ENCODE peak calls at places on chromosomes 6 and 20, in eight cellular contexts. L is psoas muscle; V is transverse colon; O is naive thymus-derived CD4-positive, alpha-beta T cell; B is mammary epithelial cell; S is adrenal gland; W is aorta; R is CD4-positive, alpha-beta memory T cell. I is an unnamed sample.
A peak's percentile ranks its signal among the peaks of the same experiment; 100 is the strongest.

GRCh38 chr20:57993738-57994431 is 234.6 kb downstream of the ANKRD60 start:
- DNase-seq in V (no peak), B (no peak), S (no peak), L (no peak), W (no peak), O (no peak), R (no peak), I (peak; percentile 44)

GRCh38 chr20:36155991-36156390 is 1.5 kb downstream of the EPB41L1 start:
- DNase-seq in R (no peak), W (no peak), O (no peak), B (no peak), L (no peak), S (no peak), V (no peak), I (no peak)

GRCh38 chr6:30682181-30683117 is 4.0 kb downstream of the PPP1R18 start:
- DNase-seq in B (peak; percentile 72), W (peak; percentile 94), S (peak; percentile 88), V (peak; percentile 89), R (peak; percentile 90), O (peak; percentile 84), L (peak; percentile 84), I (peak; percentile 86)

GRCh38 chr20:1946442-1946761 is 47.5 kb downstream of the PDYN start:
- DNase-seq in L (no peak), R (no peak), V (no peak), O (no peak), B (no peak), W (no peak), S (no peak), I (no peak)

GRCh38 chr6:109772961-109773431 is 81.9 kb downstream of the FIG4 start:
- DNase-seq in L (no peak), O (no peak), B (no peak), S (peak; percentile 50), W (no peak), R (no peak), V (no peak), I (peak; percentile 80)

GRCh38 chr6:7727951-7728854 is 2.3 kb downstream of the BMP6 start:
- DNase-seq in V (peak; percentile 38), L (no peak), O (peak; percentile 28), R (no peak), B (peak; percentile 20), S (peak; percentile 22), W (peak; percentile 48), I (peak; percentile 20)

GRCh38 chr6:79570129-79570801 is 33.0 kb upstream of the LCA5 start:
- DNase-seq in S (peak; percentile 30), W (no peak), O (no peak), L (no peak), V (peak; percentile 61), B (peak; percentile 73), R (no peak), I (peak; percentile 89)

GRCh38 chr20:15763344-15763743 is 809.9 kb downstream of the KIF16B start:
- DNase-seq in W (no peak), L (no peak), V (no peak), O (no peak), R (no peak), S (no peak), B (peak; percentile 28), I (no peak)

GRCh38 chr6:3587660-3588059 is 130.8 kb upstream of the SLC22A23 start:
- DNase-seq in L (no peak), V (no peak), R (no peak), S (no peak), B (no peak), O (no peak), W (no peak), I (no peak)

GRCh38 chr6:168206681-168207274 is 112.8 kb downstream of the DACT2 start:
- DNase-seq in O (no peak), B (no peak), W (no peak), V (no peak), S (no peak), L (no peak), R (no peak), I (no peak)

GRCh38 chr20:41969656-41970055 is 351.5 kb upstream of the CHD6 start:
- DNase-seq in L (no peak), W (no peak), O (no peak), B (no peak), R (no peak), S (peak; percentile 23), V (no peak), I (no peak)

GRCh38 chr6:101630956-101631355 is 237.4 kb downstream of the GRIK2 start:
- DNase-seq in L (no peak), B (no peak), W (no peak), O (no peak), V (no peak), S (no peak), R (no peak), I (no peak)

GRCh38 chr20:33733654-33734576 is 2.1 kb downstream of the ZNF341 start:
- DNase-seq in R (no peak), V (peak; percentile 69), O (no peak), B (peak; percentile 31), W (peak; percentile 58), S (peak; percentile 53), L (no peak), I (peak; percentile 64)

GRCh38 chr6:147033267-147033666 is 170.9 kb upstream of the STXBP5 start:
- DNase-seq in O (no peak), W (no peak), S (no peak), L (no peak), V (no peak), R (no peak), B (no peak), I (no peak)

GRCh38 chr20:30168025-30168799 is 1089.3 kb upstream of the DEFB115 start:
- DNase-seq in O (peak; percentile 25), V (no peak), S (peak; percentile 16), B (no peak), W (no peak), L (no peak), R (no peak), I (no peak)

GRCh38 chr6:166389119-166389518 is 6.4 kb upstream of the MPC1 start:
- DNase-seq in R (no peak), S (no peak), L (no peak), O (no peak), B (no peak), V (no peak), W (no peak), I (no peak)

GRCh38 chr20:31368301-31368700 is at the start of gene DEFB118:
- DNase-seq in R (no peak), S (no peak), L (no peak), B (no peak), O (no peak), V (no peak), W (no peak), I (no peak)

GRCh38 chr20:31363295-31363694 is 5.1 kb upstream of the DEFB118 start:
- DNase-seq in V (no peak), R (no peak), B (no peak), L (no peak), S (no peak), W (no peak), O (no peak), I (no peak)
- H3K9me3 ChIP-seq in V (no peaks in the 10 kb centered on the region), R (no peaks in the 10 kb centered on the region), B (no peaks in the 10 kb centered on the region), L (no peaks in the 10 kb centered on the region), S (no peaks in the 10 kb centered on the region), W (no peaks in the 10 kb centered on the region), O (no peaks in the 10 kb centered on the region), I (no peaks in the 10 kb centered on the region)

GRCh38 chr6:169474362-169474761 is 220.7 kb upstream of the THBS2 start:
- DNase-seq in R (no peak), S (no peak), B (no peak), L (no peak), V (no peak), O (no peak), W (no peak), I (no peak)

GRCh38 chr6:169473663-169474062 is 220.0 kb upstream of the THBS2 start:
- DNase-seq in B (no peak), W (no peak), O (no peak), V (no peak), S (no peak), R (no peak), L (no peak), I (no peak)

GRCh38 chr6:169470790-169471189 is 217.1 kb upstream of the THBS2 start:
- DNase-seq in O (no peak), L (no peak), S (no peak), W (no peak), V (no peak), B (no peak), R (no peak), I (no peak)

GRCh38 chr6:169472786-169473416 is 219.3 kb upstream of the THBS2 start:
- DNase-seq in B (no peak), W (no peak), R (no peak), O (no peak), L (no peak), V (no peak), S (peak; percentile 14), I (no peak)

DNA sequence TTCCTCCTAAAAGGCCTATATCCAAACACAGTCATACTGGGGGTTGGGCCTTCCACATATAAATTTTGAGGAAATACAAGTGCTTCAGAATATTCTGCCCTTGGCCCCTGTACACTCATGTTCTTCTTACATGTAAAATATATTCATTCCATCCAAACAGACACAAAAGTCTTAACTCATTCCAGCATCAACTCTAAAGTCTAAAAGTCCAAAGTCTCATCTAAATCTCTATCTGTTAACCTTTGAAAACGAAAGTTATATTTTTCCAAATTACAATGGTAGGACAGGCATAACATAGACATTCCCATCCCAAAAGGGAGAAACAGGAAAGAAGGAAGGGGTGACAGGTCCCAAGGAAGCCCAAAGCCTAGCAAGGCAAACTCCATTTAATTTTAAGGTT is 215.4 kb upstream of the THBS2 start:
- DNase-seq in L (no peak), R (no peak), V (no peak), W (no peak), S (no peak), O (no peak), B (no peak), I (no peak)
- H3K9me3 ChIP-seq in L (peaks cover 5% of the 10 kb centered on the region), R (peaks cover 7% of the 10 kb centered on the region), V (peaks cover 8% of the 10 kb centered on the region), W (no peaks in the 10 kb centered on the region), S (no peaks in the 10 kb centered on the region), O (peaks cover 12% of the 10 kb centered on the region), B (peaks cover under 1% of the 10 kb centered on the region), I (no peaks in the 10 kb centered on the region)

DNA sequence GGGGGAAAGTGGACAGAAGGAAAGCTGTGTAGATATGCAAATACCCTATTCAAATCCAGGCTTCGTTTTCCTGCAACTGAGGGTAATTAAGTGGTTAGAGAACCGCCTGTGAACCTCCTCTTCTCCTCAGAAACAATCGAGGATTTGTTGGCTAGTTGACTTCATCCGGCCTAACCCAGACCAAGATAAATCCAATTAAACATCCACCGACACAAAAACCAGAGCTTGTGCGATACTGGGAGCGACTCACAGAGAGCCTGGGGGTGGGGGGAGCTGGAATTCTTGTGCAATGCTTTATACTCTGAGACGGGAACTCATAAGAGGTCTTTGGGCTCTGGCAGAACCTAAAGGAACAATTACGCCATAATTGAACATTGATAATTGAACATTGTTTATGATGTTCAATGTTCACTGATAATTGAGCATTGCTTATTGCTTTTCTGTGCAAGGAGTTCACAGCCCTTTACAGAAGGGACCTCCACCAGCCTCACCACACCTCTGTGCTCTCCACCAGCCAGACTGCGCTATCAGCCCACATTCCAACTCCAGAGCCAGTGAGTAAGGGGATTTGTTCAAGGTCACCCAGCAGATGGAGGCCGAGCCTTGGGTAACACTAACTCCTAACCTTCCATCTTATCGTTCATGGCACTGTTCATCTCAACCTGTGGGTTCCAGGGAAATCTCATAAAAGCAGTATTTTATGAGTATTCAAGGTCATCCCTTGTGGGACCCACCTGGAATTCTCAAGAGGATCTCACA is 429.6 kb upstream of the JARID2 start:
- DNase-seq in O (no peak), V (no peak), L (no peak), B (peak; percentile 42), S (no peak), R (no peak), W (no peak), I (no peak)
- H3K9me3 ChIP-seq in O (no peaks in the 10 kb centered on the region), V (no peaks in the 10 kb centered on the region), L (no peaks in the 10 kb centered on the region), B (no peaks in the 10 kb centered on the region), S (no peaks in the 10 kb centered on the region), R (no peaks in the 10 kb centered on the region), W (no peaks in the 10 kb centered on the region), I (no peaks in the 10 kb centered on the region)

GRCh38 chr20:13024581-13024980 is 15.8 kb downstream of the SPTLC3 start:
- DNase-seq in V (no peak), W (no peak), B (no peak), R (no peak), L (no peak), S (no peak), O (no peak), I (no peak)
- H3K9me3 ChIP-seq in V (peaks cover 10% of the 10 kb centered on the region), W (peaks cover 4% of the 10 kb centered on the region), B (peaks cover 6% of the 10 kb centered on the region), R (no peaks in the 10 kb centered on the region), L (no peaks in the 10 kb centered on the region), S (peaks cover 5% of the 10 kb centered on the region), O (peaks cover 16% of the 10 kb centered on the region), I (no peaks in the 10 kb centered on the region)

I was measured in fibroblast of lung.